ENCODE peak calls at places on chromosomes 7 and 10, in five cellular contexts. F is brain microvascular endothelial cell; N is sciatic nerve; C is activated effector memory CD4-positive, alpha-beta T cell treated with anti-CD3 and anti-CD28 coated beads, Interleukin-2, amount 50 U/mL, for 16 hours; E is activated CD8-positive, alpha-beta memory T cell treated with anti-CD3 and anti-CD28 coated beads, Interleukin-2, amount 50 U/mL, for 48 hours. W is an unnamed sample.
A peak's percentile ranks its signal among the peaks of the same experiment; 100 is the strongest.

GRCh38 chr7:84838857-84839256 is 348.0 kb downstream of the SEMA3D start:
- DNase-seq in F (no peak), N (no peak), C (no peak), E (no peak), W (no peak)

GRCh38 chr7:152673902-152674301 is 2.0 kb downstream of the XRCC2 start:
- DNase-seq in F (no peak), N (no peak), C (no peak), E (no peak), W (no peak)

GRCh38 chr10:62384057-62384446 is 9.9 kb downstream of the ZNF365 start:
- DNase-seq in F (peak; percentile 76), N (no peak), C (peak; percentile 83), E (no peak), W (no peak)

GRCh38 chr10:84654671-84655070 is 326.3 kb downstream of the CCSER2 start:
- DNase-seq in F (no peak), N (no peak), C (no peak), E (no peak), W (no peak)

GRCh38 chr7:101731502-101732084 is 85.8 kb upstream of the CUX1 start:
- DNase-seq in F (no peak), N (no peak), C (no peak), E (no peak), W (peak; percentile 18)

GRCh38 chr7:27172388-27172774 is 1.7 kb downstream of the HOXA10 start:
- DNase-seq in F (no peak), N (peak; percentile 59), C (peak; percentile 62), E (peak; percentile 57), W (no peak)

GRCh38 chr10:61804414-61804813 is 97.1 kb upstream of the ARID5B start:
- DNase-seq in F (no peak), N (no peak), C (no peak), E (no peak), W (no peak)

GRCh38 chr10:94103192-94103591 is 109.5 kb downstream of the PLCE1 start:
- DNase-seq in F (no peak), N (no peak), C (no peak), E (no peak), W (no peak)

GRCh38 chr10:62830577-62831122 is 14.5 kb upstream of the EGR2 start:
- DNase-seq in F (no peak), N (no peak), C (no peak), E (no peak), W (no peak)

GRCh38 chr10:98169379-98169778 is 34.9 kb downstream of the R3HCC1L start:
- DNase-seq in F (no peak), N (no peak), C (no peak), E (no peak), W (no peak)

GRCh38 chr7:22411977-22412693 is 55.2 kb upstream of the RAPGEF5 start:
- DNase-seq in F (no peak), N (no peak), C (no peak), E (no peak), W (peak; percentile 54)

GRCh38 chr7:30596043-30596641 is 1.5 kb downstream of the GARS1 start:
- DNase-seq in F (peak; percentile 23), N (no peak), C (no peak), E (no peak), W (no peak)

GRCh38 chr7:98949336-98950044 is 71.2 kb downstream of the TRRAP start:
- DNase-seq in F (no peak), N (no peak), C (no peak), E (no peak), W (no peak)

GRCh38 chr10:132282667-132283603 is 24.8 kb downstream of the STK32C start:
- DNase-seq in F (no peak), N (no peak), C (no peak), E (no peak), W (no peak)

GRCh38 chr7:12884856-12885440 is 197.5 kb downstream of the ARL4A start:
- DNase-seq in F (no peak), N (no peak), C (no peak), E (no peak), W (no peak)

GRCh38 chr10:124998624-124999291 is 56.8 kb downstream of the ZRANB1 start:
- DNase-seq in F (no peak), N (peak; percentile 55), C (peak; percentile 49), E (peak; percentile 48), W (no peak)

GRCh38 chr10:33566001-33566400 is 231.5 kb upstream of the NRP1 start:
- DNase-seq in F (no peak), N (no peak), C (no peak), E (no peak), W (peak; percentile 1)

GRCh38 chr10:843703-844102 is 87.8 kb downstream of the LARP4B start:
- DNase-seq in F (no peak), N (no peak), C (no peak), E (no peak), W (no peak)

GRCh38 chr10:133608855-133609254 is 17.7 kb downstream of the FRG2B start:
- DNase-seq in F (no peak), N (no peak), C (no peak), E (no peak), W (no peak)

GRCh38 chr10:88984525-88984924 is 6.1 kb upstream of the FAS start:
- DNase-seq in F (no peak), N (no peak), C (no peak), E (no peak), W (no peak)

GRCh38 chr10:103890194-103890658 is 27.8 kb downstream of the STN1 start:
- DNase-seq in F (no peak), N (no peak), C (peak; percentile 66), E (peak; percentile 66), W (no peak)

GRCh38 chr7:51102828-51103227 is 213.8 kb downstream of the COBL start:
- DNase-seq in F (peak; percentile 81), N (no peak), C (no peak), E (no peak), W (no peak)

GRCh38 chr7:4265676-4266075 is 416.4 kb upstream of the FOXK1 start:
- DNase-seq in F (no peak), N (peak; percentile 39), C (no peak), E (no peak), W (no peak)

GRCh38 chr7:123643495-123644428 is 11.9 kb upstream of the LMOD2 start:
- DNase-seq in F (peak; percentile 49), N (no peak), C (no peak), E (no peak), W (peak; percentile 68)

GRCh38 chr10:56567580-56567979 is 206.5 kb upstream of the ZWINT start:
- DNase-seq in F (no peak), N (no peak), C (no peak), E (no peak), W (no peak)

GRCh38 chr7:28623863-28624262 is 211.5 kb downstream of the CREB5 start:
- DNase-seq in F (no peak), N (no peak), C (no peak), E (no peak), W (no peak)

GRCh38 chr7:34728156-34728555 is 70.1 kb downstream of the NPSR1 start:
- DNase-seq in F (no peak), N (no peak), C (no peak), E (no peak), W (no peak)

GRCh38 chr10:97020452-97021400 is 165.0 kb downstream of the SLIT1 start:
- DNase-seq in F (peak; percentile 21), N (no peak), C (peak; percentile 54), E (no peak), W (no peak)

GRCh38 chr7:96599288-96599936 is 110.2 kb downstream of the SEM1 start:
- DNase-seq in F (no peak), N (no peak), C (no peak), E (no peak), W (no peak)

GRCh38 chr10:102226542-102226870 is 407 bp downstream of the ELOVL3 start:
- DNase-seq in F (no peak), N (no peak), C (no peak), E (no peak), W (no peak)

GRCh38 chr7:4132221-4132620 is 549.9 kb upstream of the FOXK1 start:
- DNase-seq in F (no peak), N (no peak), C (peak; percentile 45), E (no peak), W (no peak)

GRCh38 chr7:130732980-130733865 is 784 bp downstream of the KLF14 start:
- DNase-seq in F (no peak), N (peak; percentile 63), C (peak; percentile 70), E (peak; percentile 65), W (no peak)

GRCh38 chr7:27167170-27167505 is 1.8 kb upstream of the HOXA9 start:
- DNase-seq in F (no peak), N (peak; percentile 61), C (no peak), E (no peak), W (no peak)

GRCh38 chr7:139799586-139799985 is 21.8 kb upstream of the HIPK2 start:
- DNase-seq in F (no peak), N (no peak), C (no peak), E (no peak), W (no peak)

GRCh38 chr10:102776779-102777417 is 33.1 kb downstream of the WBP1L start:
- DNase-seq in F (peak; percentile 99), N (peak; percentile 76), C (no peak), E (no peak), W (peak; percentile 63)

W was measured in NT2/D1.